ENCODE peak calls at places on chromosomes 16 and 17, in seven cellular contexts. O is neural crest cell; A is fibroblast of the conjunctiva; F is stimulated activated CD8-positive, alpha-beta memory T cell treated with anti-CD3 and anti-CD28 coated beads, Interleukin-7, amount 100 ng/mL, for 24 hours; Q is C1 segment of cervical spinal cord; M is neural progenitor cell; B is stimulated activated CD4-positive, alpha-beta T cell treated with anti-CD3 and anti-CD28 coated beads, Interleukin-2, amount 100 ng/mL, for 24 hours. N is an unnamed sample.

GRCh38 chr16:2968738-2969544 is at the start of gene PAQR4:
- DNase-seq in O (peak; percentile 84), A (peak; percentile 66), F (peak; percentile 61), Q (peak; percentile 87), M (peak; percentile 98), B (peak; percentile 77), N (peak; percentile 89)

GRCh38 chr17:12043702-12044101 is 23.0 kb downstream of the MAP2K4 start:
- DNase-seq in O (no peak), A (no peak), F (no peak), Q (no peak), M (no peak), B (no peak), N (no peak)

GRCh38 chr16:68265078-68265925 is 976 bp downstream of the SLC7A6 start:
- DNase-seq in O (no peak), A (no peak), F (no peak), Q (peak; percentile 18), M (peak; percentile 50), B (peak; percentile 54), N (peak; percentile 51)

GRCh38 chr17:53749178-53749577 is 73.5 kb upstream of the KIF2B start:
- DNase-seq in O (no peak), A (peak; percentile 17), F (no peak), Q (no peak), M (peak; percentile 20), B (no peak), N (no peak)

GRCh38 chr17:4187076-4187475 is 44.1 kb downstream of the CYB5D2 start:
- DNase-seq in O (no peak), A (no peak), F (no peak), Q (no peak), M (peak; percentile 20), B (no peak), N (no peak)

GRCh38 chr17:9142772-9143494 is 121.6 kb downstream of the NTN1 start:
- DNase-seq in O (no peak), A (no peak), F (no peak), Q (no peak), M (no peak), B (no peak), N (no peak)

GRCh38 chr17:45309400-45309799 is 7.4 kb downstream of the MAP3K14 start:
- DNase-seq in O (no peak), A (no peak), F (no peak), Q (no peak), M (no peak), B (no peak), N (no peak)

GRCh38 chr16:67537636-67538591 is 9.3 kb downstream of the RIPOR1 start:
- DNase-seq in O (peak; percentile 51), A (no peak), F (no peak), Q (peak; percentile 56), M (peak; percentile 71), B (peak; percentile 54), N (peak; percentile 45)

GRCh38 chr16:11639925-11640899 is 28.0 kb upstream of the SNN start:
- DNase-seq in O (no peak), A (peak; percentile 97), F (no peak), Q (peak; percentile 86), M (peak; percentile 45), B (no peak), N (no peak)

GRCh38 chr16:149024-149675 is 3.3 kb upstream of the HBZ start:
- DNase-seq in O (no peak), A (no peak), F (no peak), Q (no peak), M (no peak), B (no peak), N (no peak)

GRCh38 chr16:51140112-51140511 is 11.0 kb downstream of the SALL1 start:
- DNase-seq in O (no peak), A (no peak), F (no peak), Q (no peak), M (no peak), B (no peak), N (no peak)

GRCh38 chr16:54362801-54363200 is 76.2 kb upstream of the IRX3 start:
- DNase-seq in O (no peak), A (no peak), F (no peak), Q (no peak), M (no peak), B (no peak), N (no peak)

GRCh38 chr17:69335018-69335417 is 8.1 kb upstream of the ABCA5 start:
- DNase-seq in O (no peak), A (peak; percentile 47), F (no peak), Q (no peak), M (no peak), B (no peak), N (no peak)

GRCh38 chr16:34801875-34802274 is 1342.5 kb downstream of the TP53TG3F start:
- DNase-seq in O (no peak), A (no peak), F (no peak), Q (no peak), M (no peak), B (no peak), N (no peak)

GRCh38 chr17:31754239-31754945 is 104.7 kb downstream of the COPRS start:
- DNase-seq in O (no peak), A (peak; percentile 8), F (no peak), Q (no peak), M (no peak), B (no peak), N (no peak)

GRCh38 chr17:83067718-83068261 is 11.6 kb upstream of the METRNL start:
- DNase-seq in O (no peak), A (no peak), F (no peak), Q (no peak), M (peak; percentile 57), B (no peak), N (no peak)

N was measured in T-helper 2 cell treated with Interferon-gamma antibody and Interleukin-4, amounts not matched to agents 5 μg/mL and 100 μg/mL, for 36 hours.